ENCODE peak calls at places on chromosomes 12 and 14, in five cellular contexts. Y is A549, N is suprapubic skin, J is Peyer's patch, K is GM23248. U is an unnamed sample. For H3K4me1 and H3K9me3, the result is how much of the 10 kb centered on the place peaks cover.

GRCh38 chr12:104890463-104891096 is 67.5 kb downstream of the SLC41A2 start:
- DNase-seq in Y (no peak), N (no peak), J (no peak), K (peak), U (no peak)

GRCh38 chr12:4118017-4118510 is 155.5 kb upstream of the CCND2 start:
- DNase-seq in Y (no peak), N (no peak), J (peak), K (peak), U (peak)

GRCh38 chr14:104586832-104587620 is 7.5 kb downstream of the C14orf180 start:
- DNase-seq in Y (no peak), N (no peak), J (no peak), K (peak), U (peak)

GRCh38 chr12:109789649-109790048 is 43.5 kb downstream of the TRPV4 start:
- DNase-seq in Y (no peak), N (no peak), J (no peak), K (no peak), U (no peak)

GRCh38 chr12:52056801-52057613 is 5.8 kb downstream of the NR4A1 start:
- DNase-seq in Y (no peak), N (no peak), J (no peak), K (peak), U (peak)

GRCh38 chr12:2501464-2502181 is 293.1 kb upstream of the FKBP4 start:
- DNase-seq in Y (no peak), N (no peak), J (peak), K (no peak), U (no peak)

GRCh38 chr12:32399045-32399372 is 349 bp upstream of the FGD4 start:
- DNase-seq in Y (no peak), N (no peak), J (no peak), K (no peak), U (no peak)

GRCh38 chr12:88923631-88924030 is 343.4 kb upstream of the KITLG start:
- DNase-seq in Y (no peak), N (no peak), J (no peak), K (no peak), U (no peak)

GRCh38 chr12:131908082-131908715 is 13.8 kb downstream of the ULK1 start:
- DNase-seq in Y (no peak), N (no peak), J (no peak), K (no peak), U (no peak)

GRCh38 chr12:67352682-67353081 is 83.5 kb downstream of the CAND1 start:
- DNase-seq in Y (no peak), N (no peak), J (no peak), K (peak), U (no peak)

GRCh38 chr14:105536051-105536450 is 9.7 kb downstream of the TMEM121 start:
- DNase-seq in Y (no peak), N (no peak), J (no peak), K (no peak), U (no peak)

GRCh38 chr14:20609215-20610001 is 18.2 kb upstream of the RNASE12 start:
- DNase-seq in Y (peak), N (no peak), J (peak), K (peak), U (peak)

GRCh38 chr12:26106347-26106746 is 18.5 kb downstream of the BHLHE41 start:
- DNase-seq in Y (no peak), N (no peak), J (no peak), K (no peak), U (no peak)

GRCh38 chr12:26271889-26272492 is 76.6 kb downstream of the SSPN start:
- DNase-seq in Y (no peak), N (no peak), J (peak), K (peak), U (peak)

GRCh38 chr12:128052777-128053176 is 214.2 kb upstream of the TMEM132C start:
- DNase-seq in Y (no peak), N (peak), J (no peak), K (no peak), U (no peak)

GRCh38 chr12:1826867-1827705 is 6.7 kb downstream of the LRTM2 start:
- DNase-seq in Y (no peak), N (no peak), J (no peak), K (no peak), U (no peak)

GRCh38 chr14:63474844-63475243 is 68.3 kb downstream of the PPP2R5E start:
- DNase-seq in Y (no peak), N (no peak), J (no peak), K (no peak), U (no peak)

GRCh38 chr12:1865284-1865866 is 45.0 kb downstream of the LRTM2 start:
- DNase-seq in Y (no peak), N (no peak), J (no peak), K (no peak), U (peak)

GRCh38 chr14:103618999-103619398 is 10.0 kb upstream of the KLC1 start:
- DNase-seq in Y (no peak), N (no peak), J (no peak), K (peak), U (no peak)

GRCh38 chr12:49059063-49059384 is 1.6 kb downstream of the KMT2D start:
- DNase-seq in Y (peak), N (no peak), J (no peak), K (peak), U (peak)
- H3K4me1 ChIP-seq in Y (under half), N (half or more), J (under half), K (under half), U (under half)

DNA sequence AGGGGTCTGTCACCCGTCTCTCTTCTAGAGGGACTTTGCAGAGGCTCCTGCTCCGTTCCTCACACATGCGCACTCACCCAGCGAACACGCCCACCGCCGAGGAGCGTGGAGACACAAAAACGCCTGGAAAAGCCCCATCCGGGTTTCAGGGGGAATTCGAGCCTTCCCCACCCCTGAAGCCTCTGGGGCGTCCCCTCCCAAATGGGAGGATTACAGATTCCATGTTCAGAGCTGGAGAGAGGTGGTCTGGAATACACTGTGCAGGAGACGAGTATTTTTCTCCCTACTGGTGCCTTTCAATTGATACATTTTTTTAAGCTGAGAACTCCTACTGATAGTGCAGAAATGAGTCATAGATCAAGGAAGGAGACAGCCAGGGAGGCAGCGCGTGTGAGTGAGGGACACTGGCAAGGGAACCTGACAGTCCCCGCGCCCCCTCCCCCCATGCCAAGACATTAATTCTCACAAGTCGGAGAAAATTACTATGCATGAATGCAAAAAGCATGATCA is 37.0 kb downstream of the BCL11B start:
- DNase-seq in Y (no peak), N (no peak), J (no peak), K (no peak), U (no peak)
- H3K9me3 ChIP-seq in Y (under half), N (under half), J (under half), K (under half), U (under half)

DNA sequence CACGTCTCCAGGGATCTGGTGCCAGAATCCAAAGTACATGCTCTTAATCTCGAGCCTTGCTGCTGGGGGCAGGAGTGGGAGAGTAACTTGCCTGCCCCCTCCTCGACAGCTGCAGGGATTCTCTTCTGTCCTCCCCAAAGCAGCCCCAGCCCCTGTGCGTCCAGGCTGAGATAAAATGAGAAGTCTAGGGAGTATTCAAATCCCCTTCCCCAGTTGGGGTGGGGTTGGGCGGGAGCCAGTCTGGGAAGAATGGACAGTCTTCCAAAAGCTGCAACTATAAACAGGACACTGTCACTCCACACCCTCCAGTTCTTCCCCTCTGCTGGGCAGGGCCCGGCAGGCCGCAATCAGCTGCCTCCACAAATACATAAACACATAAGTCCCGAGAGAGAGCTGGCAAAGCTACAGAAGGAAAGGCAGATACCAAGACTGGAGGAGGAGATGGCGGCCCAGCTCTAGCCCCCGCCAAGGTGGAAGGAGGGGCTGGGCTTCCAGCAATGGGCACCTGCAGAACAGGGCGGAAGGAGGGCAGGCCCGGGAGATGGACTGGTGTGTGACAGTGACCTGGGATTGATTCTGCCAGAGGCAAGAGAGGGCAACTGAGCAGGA is 12.7 kb downstream of the LTBP2 start:
- DNase-seq in Y (no peak), N (no peak), J (no peak), K (peak), U (peak)
- H3K4me1 ChIP-seq in Y (under half), N (half or more), J (under half), K (under half), U (under half)

DNA sequence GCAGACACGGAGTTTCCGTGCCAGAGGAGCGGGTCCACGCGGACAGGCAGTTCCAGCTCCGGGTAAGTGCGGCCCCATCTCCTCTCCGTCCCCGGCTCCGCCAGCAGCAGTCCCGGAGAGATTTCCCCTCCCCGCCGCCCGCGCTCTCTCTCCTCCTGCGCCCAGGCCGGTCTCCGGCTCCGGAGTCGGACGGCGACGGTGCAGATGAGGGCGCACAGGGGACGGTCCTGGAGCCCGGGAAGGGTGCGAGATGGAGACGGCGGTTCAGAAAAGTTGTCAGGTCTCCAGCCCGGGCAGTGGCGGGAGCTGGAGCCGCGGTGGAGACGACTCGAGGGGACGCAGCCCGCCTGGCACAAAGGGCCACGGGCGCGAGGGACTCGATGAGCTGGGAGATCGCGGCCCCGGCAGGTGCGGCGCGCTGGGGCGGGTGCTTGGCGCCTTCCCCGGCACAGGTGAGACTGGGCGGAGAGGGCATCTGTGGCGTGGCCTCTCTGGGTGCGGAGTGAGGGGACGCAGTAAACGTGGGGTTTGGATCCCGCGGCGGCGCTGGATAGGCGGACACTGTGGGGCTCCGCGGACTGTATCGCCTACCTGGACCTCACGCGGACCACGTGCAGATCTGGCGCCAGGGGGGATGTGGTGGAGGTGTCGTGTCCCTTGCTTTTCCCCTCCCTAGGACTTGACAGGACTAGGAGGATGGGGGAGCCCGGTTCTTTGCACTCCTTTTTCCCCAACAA is 1540.3 kb upstream of the TMEM132C start:
- DNase-seq in Y (no peak), N (no peak), J (no peak), K (no peak), U (no peak)
- H3K9me3 ChIP-seq in Y (under half), N (under half), J (under half), K (under half), U (under half)

GRCh38 chr12:56721721-56722120 is 3.4 kb downstream of the NACA start:
- DNase-seq in Y (no peak), N (no peak), J (no peak), K (no peak), U (no peak)

GRCh38 chr12:56724660-56724988 is 475 bp downstream of the NACA start:
- DNase-seq in Y (no peak), N (no peak), J (no peak), K (peak), U (peak)

GRCh38 chr12:56723352-56723751 is 1.7 kb downstream of the NACA start:
- DNase-seq in Y (no peak), N (no peak), J (no peak), K (no peak), U (no peak)

GRCh38 chr12:56723889-56724659 is 1.0 kb downstream of the NACA start:
- DNase-seq in Y (no peak), N (no peak), J (no peak), K (peak), U (peak)

DNA sequence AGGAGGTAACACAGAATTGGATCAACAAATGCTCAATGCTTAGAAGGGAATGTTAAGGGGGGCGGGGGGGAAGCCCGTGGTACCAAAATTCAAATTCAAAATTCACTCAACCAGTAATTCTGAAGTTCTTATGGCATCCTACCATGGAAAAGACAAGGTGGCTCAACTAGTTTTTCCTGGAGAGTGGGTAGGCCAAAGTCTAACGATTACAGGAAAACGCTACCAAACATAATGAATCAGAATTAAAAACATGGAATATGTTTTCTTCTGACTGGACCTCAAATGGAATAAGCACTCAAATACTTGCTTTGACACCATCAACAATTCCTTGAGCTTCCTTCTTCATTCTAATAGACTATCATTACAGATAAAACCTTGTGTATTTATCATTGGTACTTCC is 2.3 kb downstream of the NACA start:
- DNase-seq in Y (no peak), N (no peak), J (no peak), K (no peak), U (no peak)
- H3K4me1 ChIP-seq in Y (half or more), N (half or more), J (half or more), K (under half), U (under half)

GRCh38 chr12:47307680-47308399 is 228.1 kb upstream of the AMIGO2 start:
- DNase-seq in Y (peak), N (no peak), J (no peak), K (peak), U (peak)
- H3K9me3 ChIP-seq in Y (under half), N (under half), J (under half), K (under half), U (under half)

U was measured in testis.